ENCODE peak calls at places on chromosomes 6 and 20, in six cellular contexts. U, G, R, L, B and M are unnamed samples. For H3K9me2, the result is how much of the 10 kb centered on the place peaks cover.

GRCh38 chr20:5569021-5569420 is 181.2 kb upstream of the SHLD1 start:
- DNase-seq in R (peak), U (peak), L (peak), G (peak), B (peak), M (peak)

GRCh38 chr6:83352413-83352812 is 78.4 kb downstream of the ME1 start:
- DNase-seq in G (peak), B (no peak), R (no peak), L (no peak), U (no peak), M (no peak)

GRCh38 chr20:21159658-21160380 is 33.9 kb downstream of the KIZ start:
- DNase-seq in L (peak), G (no peak), U (no peak), R (no peak), B (no peak), M (no peak)

GRCh38 chr20:57107208-57107607 is 159.2 kb downstream of the BMP7 start:
- DNase-seq in B (no peak), U (no peak), R (no peak), G (no peak), L (no peak), M (no peak)

GRCh38 chr6:158706369-158706982 is 56.6 kb downstream of the SYTL3 start:
- DNase-seq in U (peak), R (peak), L (peak), G (peak), B (no peak), M (no peak)

GRCh38 chr6:42118162-42119001 is 24.0 kb downstream of the C6orf132 start:
- DNase-seq in R (peak), B (no peak), L (peak), U (no peak), G (peak), M (peak)

GRCh38 chr6:467671-468082 is 76.1 kb downstream of the IRF4 start:
- DNase-seq in B (no peak), R (no peak), U (no peak), G (no peak), L (no peak), M (no peak)

GRCh38 chr6:115882174-115882573 is 178.5 kb downstream of the FRK start:
- DNase-seq in R (no peak), L (peak), B (no peak), U (peak), G (no peak), M (no peak)

GRCh38 chr6:2097464-2097863 is 147.9 kb downstream of the GMDS start:
- DNase-seq in B (no peak), G (no peak), U (no peak), R (no peak), L (no peak), M (no peak)

GRCh38 chr6:32623693-32624092 is 13.5 kb upstream of the HLA-DQA1 start:
- DNase-seq in R (no peak), L (no peak), U (no peak), G (no peak), B (no peak), M (peak)

GRCh38 chr20:64109831-64110391 is 2.5 kb upstream of the NPBWR2 start:
- DNase-seq in U (no peak), B (no peak), G (no peak), R (no peak), L (no peak), M (no peak)

GRCh38 chr6:75855047-75855446 is 106.0 kb downstream of the MYO6 start:
- DNase-seq in L (peak), R (peak), U (peak), G (peak), B (peak), M (peak)

GRCh38 chr20:45008521-45009049 is 42.3 kb downstream of the STK4 start:
- DNase-seq in G (peak), U (no peak), B (no peak), L (no peak), R (no peak), M (no peak)

GRCh38 chr6:16739329-16739801 is 21.9 kb downstream of the ATXN1 start:
- DNase-seq in B (no peak), G (peak), L (no peak), R (no peak), U (no peak), M (no peak)

GRCh38 chr6:16007146-16007545 is 121.7 kb upstream of the MYLIP start:
- DNase-seq in R (no peak), B (no peak), L (no peak), G (no peak), U (no peak), M (no peak)

GRCh38 chr6:94089915-94090314 is 670.6 kb upstream of the EPHA7 start:
- DNase-seq in U (no peak), R (no peak), G (no peak), L (no peak), B (no peak), M (no peak)

GRCh38 chr6:137926207-137926731 is 59.2 kb downstream of the TNFAIP3 start:
- DNase-seq in R (no peak), G (peak), L (peak), U (peak), B (peak), M (no peak)

GRCh38 chr6:158559895-158560786 is at the start of gene TMEM181:
- DNase-seq in G (peak), L (peak), B (peak), R (peak), U (peak), M (peak)

GRCh38 chr20:34578040-34578439 is 19.5 kb downstream of the MAP1LC3A start:
- DNase-seq in G (peak), R (no peak), B (no peak), L (no peak), U (no peak), M (no peak)

GRCh38 chr20:13130100-13130706 is 90.9 kb upstream of the ISM1 start:
- DNase-seq in G (no peak), B (no peak), U (no peak), R (no peak), L (no peak), M (no peak)

GRCh38 chr6:52403086-52403485 is 17.1 kb upstream of the EFHC1 start:
- DNase-seq in R (no peak), U (no peak), B (no peak), L (no peak), G (no peak), M (no peak)

GRCh38 chr20:2902818-2903217 is 29.5 kb downstream of the PTPRA start:
- DNase-seq in G (no peak), U (no peak), R (no peak), L (no peak), B (no peak), M (no peak)

GRCh38 chr6:52306972-52307849 is 22.7 kb upstream of the MCM3 start:
- DNase-seq in B (no peak), U (no peak), G (no peak), R (no peak), L (no peak), M (no peak)

GRCh38 chr6:110628330-110628729 is 151.9 kb upstream of the SLC22A16 start:
- DNase-seq in U (no peak), L (peak), R (no peak), G (peak), B (no peak), M (no peak)

GRCh38 chr6:10073326-10073725 is 341.5 kb downstream of the TFAP2A start:
- DNase-seq in B (no peak), L (no peak), U (no peak), G (no peak), R (no peak), M (no peak)

GRCh38 chr6:143513410-143513809 is 1.9 kb upstream of the FUCA2 start:
- DNase-seq in B (no peak), R (peak), G (peak), U (no peak), L (peak), M (peak)

GRCh38 chr6:26019261-26019845 is 56.8 kb downstream of the TRIM38 start:
- DNase-seq in B (no peak), G (no peak), U (no peak), L (no peak), R (peak), M (no peak)

GRCh38 chr6:169288591-169288990 is 34.9 kb upstream of the THBS2 start:
- DNase-seq in B (no peak), R (no peak), L (peak), G (peak), U (no peak), M (no peak)
- H3K4me2 ChIP-seq in B (no peak), R (no peak), L (no peak), G (peak), U (peak), M (no peak)

DNA sequence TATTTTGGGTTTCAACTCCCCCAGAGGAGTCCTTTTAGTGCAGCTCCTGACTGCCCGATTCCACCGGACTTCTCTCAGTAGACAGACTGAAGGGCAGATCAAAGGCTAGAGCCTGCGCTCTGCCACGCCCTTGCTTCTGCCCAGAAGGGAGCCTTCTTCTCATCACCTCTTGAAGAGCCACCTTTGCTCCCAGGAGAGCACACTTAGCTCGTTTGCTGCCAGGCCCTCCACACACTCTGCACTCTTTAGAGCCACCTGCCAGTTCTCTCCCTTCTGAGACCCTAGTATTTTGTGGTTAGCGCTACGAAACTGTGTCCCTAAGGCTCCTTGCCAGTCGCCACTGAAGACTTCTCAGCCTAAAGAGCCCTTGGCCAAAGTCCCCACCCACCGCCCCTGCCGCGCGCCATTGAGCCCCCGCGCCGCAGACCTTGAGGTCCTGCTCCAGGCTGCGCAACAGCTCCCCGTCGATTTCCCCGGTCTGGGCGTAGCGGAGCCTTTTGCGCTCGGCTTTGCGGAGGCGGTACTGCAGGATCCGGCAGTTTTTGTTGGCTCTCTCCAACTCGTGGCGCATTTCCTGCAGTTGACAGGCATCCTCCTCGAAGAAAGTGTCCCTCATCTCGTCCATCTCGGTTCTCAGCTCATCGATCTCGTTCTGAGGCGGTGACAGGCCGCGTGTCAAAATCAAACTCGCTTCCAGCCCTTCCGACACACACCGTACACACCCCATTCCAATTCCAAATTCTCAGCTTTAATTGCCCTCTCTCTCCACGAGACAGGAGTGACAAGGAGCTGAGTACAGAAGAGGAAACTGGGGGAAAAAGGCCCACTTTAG is 4.5 kb downstream of the MTCL3 start:
- DNase-seq in G (peak), R (peak), U (no peak), L (no peak), B (no peak), M (no peak)
- H3K9ac ChIP-seq in G (peak), R (peak), U (no peak), L (no peak), B (no peak), M (no peak)

GRCh38 chr6:44503471-44503870 is 116.0 kb downstream of the CDC5L start:
- DNase-seq in B (no peak), G (no peak), R (no peak), L (no peak), U (no peak), M (no peak)
- H3K9me2 ChIP-seq in B (under half), G (under half), R (under half), L (under half), U (under half), M (under half)

DNA sequence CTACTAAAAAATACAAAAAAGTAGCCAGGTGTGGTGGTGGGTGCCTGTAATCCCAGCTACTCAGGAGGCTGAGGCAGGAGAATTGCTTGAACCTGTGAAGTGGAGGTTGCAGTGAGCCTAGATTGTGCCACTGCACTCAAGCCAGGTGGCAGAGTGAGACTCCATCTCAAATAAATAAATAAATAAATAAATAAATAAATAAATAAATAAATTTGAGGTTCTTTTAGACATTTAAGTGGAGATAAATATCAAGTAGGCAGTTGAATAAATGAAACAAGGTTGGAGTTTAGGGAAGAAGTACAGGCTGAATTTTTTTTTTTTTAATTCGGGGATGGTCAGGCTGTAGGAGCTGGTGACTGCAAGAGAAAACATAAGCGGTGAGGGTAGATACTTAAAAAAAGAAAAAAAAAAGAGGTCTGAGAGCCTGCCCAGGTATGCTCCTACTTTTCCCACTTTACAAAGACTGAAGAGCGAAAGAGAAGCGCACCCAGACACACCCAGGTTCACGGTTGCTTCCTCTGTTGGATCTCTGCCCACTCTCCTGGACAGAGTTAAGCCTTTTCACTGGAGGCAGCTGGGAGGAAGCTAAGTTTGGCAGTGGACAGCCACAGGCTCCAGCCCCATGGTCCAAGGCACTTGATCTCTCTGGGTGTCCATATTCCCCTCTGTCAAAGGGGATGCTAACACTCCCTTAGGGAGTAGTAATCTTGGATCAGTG is 100.9 kb upstream of the PRDM1 start:
- DNase-seq in R (no peak), B (no peak), L (no peak), U (no peak), G (no peak), M (no peak)
- H3K4me2 ChIP-seq in R (no peak), B (no peak), L (no peak), U (no peak), G (no peak), M (no peak)

GRCh38 chr20:62752671-62753501 is 43.4 kb upstream of the MRGBP start:
- DNase-seq in B (no peak), R (no peak), L (no peak), G (peak), U (no peak), M (no peak)
- H3K9ac ChIP-seq in B (no peak), R (no peak), L (no peak), G (no peak), U (no peak), M (no peak)

DNA sequence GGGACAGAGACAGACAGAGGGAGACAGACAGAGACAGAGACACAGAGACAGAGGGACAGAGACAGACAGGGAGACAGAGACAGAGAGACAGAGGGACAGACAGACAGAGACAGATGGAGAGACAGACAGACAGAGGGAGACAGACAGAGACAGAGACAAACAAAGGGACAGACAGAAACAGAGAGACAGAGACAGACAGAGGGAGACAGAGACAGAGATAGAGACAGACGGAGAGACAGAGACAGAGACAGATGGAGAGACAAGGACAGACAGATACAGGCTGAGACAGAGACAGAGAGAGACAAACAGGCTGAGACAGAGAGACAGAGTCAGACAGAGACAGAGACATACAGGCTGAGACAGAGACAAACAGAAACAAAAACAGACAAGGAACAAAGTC is 39.4 kb upstream of the PHACTR3 start:
- DNase-seq in R (no peak), G (no peak), B (no peak), L (no peak), U (no peak), M (no peak)
- H3K9me2 ChIP-seq in R (under half), G (under half), B (under half), L (under half), U (under half), M (under half)